ENCODE peak calls at places on chromosome 21, in nine cellular contexts. T, I, S, L, O, U, Y, M and D are unnamed samples.

GRCh38 chr21:34693192-34693810 is 24.5 kb downstream of the CLIC6 start:
- DNase-seq in T (no peak), I (peak), S (peak), L (peak), O (no peak), U (peak), Y (peak), M (no peak), D (peak)

GRCh38 chr21:27693376-27693775 is 726.5 kb upstream of the ADAMTS5 start:
- DNase-seq in T (no peak), I (no peak), S (peak), L (no peak), O (no peak), U (peak), Y (peak), M (peak), D (no peak)

GRCh38 chr21:44644878-44645277 is 1.3 kb upstream of the KRTAP10-11 start:
- DNase-seq in T (no peak), I (no peak), S (no peak), L (no peak), O (no peak), U (no peak), Y (no peak), M (no peak), D (no peak)

GRCh38 chr21:34807881-34808568 is 139.2 kb downstream of the CLIC6 start:
- DNase-seq in T (peak), I (peak), S (peak), L (no peak), O (no peak), U (peak), Y (peak), M (peak), D (peak)

GRCh38 chr21:27157097-27157496 is 190.2 kb upstream of the ADAMTS5 start:
- DNase-seq in T (no peak), I (no peak), S (no peak), L (no peak), O (no peak), U (no peak), Y (no peak), M (no peak), D (no peak)

GRCh38 chr21:25370311-25370744 is 237.0 kb downstream of the MRPL39 start:
- DNase-seq in T (no peak), I (no peak), S (peak), L (no peak), O (no peak), U (peak), Y (peak), M (peak), D (no peak)

GRCh38 chr21:42839271-42840231 is 39.8 kb downstream of the WDR4 start:
- DNase-seq in T (peak), I (no peak), S (no peak), L (no peak), O (peak), U (no peak), Y (no peak), M (no peak), D (no peak)

GRCh38 chr21:45575993-45576837 is 34.0 kb upstream of the SLC19A1 start:
- DNase-seq in T (no peak), I (no peak), S (no peak), L (no peak), O (peak), U (no peak), Y (no peak), M (no peak), D (no peak)

GRCh38 chr21:25179116-25179515 is 428.2 kb downstream of the MRPL39 start:
- DNase-seq in T (no peak), I (no peak), S (peak), L (no peak), O (no peak), U (no peak), Y (peak), M (no peak), D (no peak)

GRCh38 chr21:42513985-42514882 is 582 bp downstream of the SLC37A1 start:
- DNase-seq in T (no peak), I (peak), S (no peak), L (no peak), O (peak), U (no peak), Y (no peak), M (no peak), D (peak)

GRCh38 chr21:26153758-26154157 is 16.8 kb downstream of the APP start:
- DNase-seq in T (no peak), I (no peak), S (peak), L (no peak), O (no peak), U (no peak), Y (no peak), M (no peak), D (no peak)

GRCh38 chr21:37338671-37339526 is 27.7 kb upstream of the DYRK1A start:
- DNase-seq in T (peak), I (no peak), S (peak), L (no peak), O (peak), U (peak), Y (peak), M (peak), D (no peak)

GRCh38 chr21:36087362-36088138 is 17.7 kb downstream of the CBR1 start:
- DNase-seq in T (no peak), I (no peak), S (no peak), L (peak), O (no peak), U (no peak), Y (peak), M (no peak), D (no peak)

GRCh38 chr21:39385299-39386145 is 36.6 kb upstream of the HMGN1 start:
- DNase-seq in T (no peak), I (no peak), S (peak), L (peak), O (peak), U (no peak), Y (no peak), M (peak), D (peak)

GRCh38 chr21:27425172-27425571 is 458.3 kb upstream of the ADAMTS5 start:
- DNase-seq in T (no peak), I (no peak), S (no peak), L (no peak), O (no peak), U (no peak), Y (peak), M (no peak), D (no peak)

GRCh38 chr21:39082656-39083376 is 100.4 kb downstream of the PSMG1 start:
- DNase-seq in T (no peak), I (no peak), S (no peak), L (no peak), O (no peak), U (no peak), Y (no peak), M (no peak), D (no peak)

GRCh38 chr21:31857096-31857495 is 15.7 kb upstream of the HUNK start:
- DNase-seq in T (peak), I (no peak), S (no peak), L (no peak), O (no peak), U (no peak), Y (no peak), M (no peak), D (no peak)

GRCh38 chr21:37435120-37435519 is 68.5 kb downstream of the DYRK1A start:
- DNase-seq in T (no peak), I (no peak), S (peak), L (peak), O (peak), U (peak), Y (no peak), M (peak), D (peak)

GRCh38 chr21:42389449-42389835 is 6.4 kb downstream of the TMPRSS3 start:
- DNase-seq in T (no peak), I (no peak), S (no peak), L (no peak), O (no peak), U (no peak), Y (no peak), M (no peak), D (no peak)

GRCh38 chr21:42385619-42386018 is 10.2 kb downstream of the TMPRSS3 start:
- DNase-seq in T (no peak), I (no peak), S (no peak), L (no peak), O (no peak), U (no peak), Y (no peak), M (no peak), D (no peak)

GRCh38 chr21:35475768-35476167 is 426.7 kb upstream of the RUNX1 start:
- DNase-seq in T (no peak), I (no peak), S (no peak), L (no peak), O (no peak), U (peak), Y (peak), M (peak), D (no peak)

GRCh38 chr21:28601708-28602107 is 391.0 kb downstream of the LTN1 start:
- DNase-seq in T (no peak), I (no peak), S (no peak), L (no peak), O (no peak), U (no peak), Y (no peak), M (no peak), D (no peak)

GRCh38 chr21:14900058-14900457 is 164.7 kb downstream of the NRIP1 start:
- DNase-seq in T (no peak), I (no peak), S (peak), L (no peak), O (no peak), U (peak), Y (peak), M (no peak), D (no peak)

GRCh38 chr21:25457411-25457810 is 149.9 kb downstream of the MRPL39 start:
- DNase-seq in T (no peak), I (no peak), S (peak), L (no peak), O (no peak), U (peak), Y (peak), M (peak), D (peak)

GRCh38 chr21:38468989-38469388 is 29.3 kb downstream of the ERG start:
- DNase-seq in T (no peak), I (no peak), S (peak), L (no peak), O (no peak), U (no peak), Y (peak), M (no peak), D (no peak)

GRCh38 chr21:45152265-45152746 is 77.9 kb downstream of the ADARB1 start:
- DNase-seq in T (peak), I (peak), S (no peak), L (peak), O (peak), U (no peak), Y (no peak), M (no peak), D (peak)

GRCh38 chr21:42088658-42089057 is 17.5 kb downstream of the UMODL1 start:
- DNase-seq in T (no peak), I (no peak), S (no peak), L (no peak), O (no peak), U (no peak), Y (no peak), M (no peak), D (no peak)